ENCODE peak calls at places on chromosomes 11 and 22, in nine cellular contexts. L, Y, V, A, B, N, Q, U and J are unnamed samples.

GRCh38 chr11:36441610-36442208 is 68.4 kb downstream of the TRAF6 start:
- DNase-seq in L (no peak), Y (no peak), V (no peak), A (no peak), B (no peak), N (no peak), Q (no peak), U (no peak), J (no peak)

GRCh38 chr11:27557223-27557622 is 50.7 kb upstream of the LIN7C start:
- DNase-seq in L (no peak), Y (peak), V (no peak), A (no peak), B (no peak), N (no peak), Q (no peak), U (no peak), J (peak)

GRCh38 chr11:118241191-118242098 is 10.7 kb downstream of the MPZL3 start:
- DNase-seq in L (peak), Y (peak), V (no peak), A (peak), B (peak), N (peak), Q (no peak), U (no peak), J (no peak)

GRCh38 chr11:35236667-35237003 is 97.7 kb downstream of the CD44 start:
- DNase-seq in L (peak), Y (peak), V (no peak), A (no peak), B (no peak), N (no peak), Q (no peak), U (peak), J (peak)

GRCh38 chr11:10526974-10527918 is 13.7 kb downstream of the RNF141 start:
- DNase-seq in L (no peak), Y (peak), V (no peak), A (no peak), B (no peak), N (no peak), Q (no peak), U (peak), J (no peak)

GRCh38 chr22:37552560-37553163 is 7.6 kb upstream of the CDC42EP1 start:
- DNase-seq in L (peak), Y (peak), V (no peak), A (no peak), B (no peak), N (no peak), Q (no peak), U (peak), J (peak)

GRCh38 chr22:30159561-30160353 is 79.5 kb downstream of the HORMAD2 start:
- DNase-seq in L (peak), Y (peak), V (no peak), A (no peak), B (no peak), N (no peak), Q (no peak), U (peak), J (peak)

GRCh38 chr11:85795712-85796487 is 15.0 kb downstream of the SYTL2 start:
- DNase-seq in L (no peak), Y (no peak), V (no peak), A (no peak), B (no peak), N (no peak), Q (no peak), U (no peak), J (no peak)

GRCh38 chr11:97739892-97740782 is 1280.6 kb upstream of the CNTN5 start:
- DNase-seq in L (peak), Y (peak), V (no peak), A (no peak), B (no peak), N (no peak), Q (no peak), U (no peak), J (no peak)

GRCh38 chr11:71342951-71343827 is 90.8 kb upstream of the SHANK2 start:
- DNase-seq in L (peak), Y (peak), V (peak), A (no peak), B (no peak), N (no peak), Q (peak), U (peak), J (peak)

GRCh38 chr22:21094911-21095772 is 49.4 kb downstream of the LRRC74B start:
- DNase-seq in L (no peak), Y (no peak), V (no peak), A (no peak), B (no peak), N (no peak), Q (no peak), U (no peak), J (no peak)

GRCh38 chr22:16915711-16916110 is 90.5 kb upstream of the XKR3 start:
- DNase-seq in L (peak), Y (peak), V (no peak), A (no peak), B (no peak), N (no peak), Q (no peak), U (no peak), J (no peak)

GRCh38 chr11:15339302-15339701 is 224.6 kb downstream of the INSC start:
- DNase-seq in L (no peak), Y (no peak), V (no peak), A (no peak), B (no peak), N (no peak), Q (no peak), U (no peak), J (no peak)

GRCh38 chr22:37514526-37515051 is 4.6 kb downstream of the CARD10 start:
- DNase-seq in L (no peak), Y (no peak), V (no peak), A (no peak), B (no peak), N (no peak), Q (no peak), U (no peak), J (no peak)

GRCh38 chr11:119356349-119357031 is 10.0 kb upstream of the MFRP start:
- DNase-seq in L (no peak), Y (peak), V (peak), A (peak), B (peak), N (peak), Q (no peak), U (peak), J (peak)

GRCh38 chr11:35615911-35616900 is 2.1 kb upstream of the FJX1 start:
- DNase-seq in L (peak), Y (peak), V (no peak), A (peak), B (no peak), N (no peak), Q (no peak), U (peak), J (peak)

GRCh38 chr11:22477312-22477711 is 139.1 kb downstream of the SLC17A6 start:
- DNase-seq in L (no peak), Y (peak), V (no peak), A (no peak), B (no peak), N (no peak), Q (no peak), U (no peak), J (no peak)

GRCh38 chr11:120115272-120116000 is 22.5 kb downstream of the TRIM29 start:
- DNase-seq in L (no peak), Y (peak), V (no peak), A (no peak), B (no peak), N (no peak), Q (no peak), U (no peak), J (no peak)

GRCh38 chr11:66559141-66559861 is 9.1 kb downstream of the CTSF start:
- DNase-seq in L (no peak), Y (peak), V (peak), A (no peak), B (peak), N (no peak), Q (no peak), U (no peak), J (peak)

GRCh38 chr11:67120881-67121710 is 2.0 kb downstream of the KDM2A start:
- DNase-seq in L (peak), Y (peak), V (no peak), A (no peak), B (no peak), N (no peak), Q (no peak), U (peak), J (peak)

GRCh38 chr22:33785283-33785991 is 134.8 kb downstream of the LARGE1 start:
- DNase-seq in L (peak), Y (peak), V (no peak), A (no peak), B (no peak), N (no peak), Q (no peak), U (no peak), J (peak)

GRCh38 chr11:70191495-70192140 is 11.5 kb upstream of the FADD start:
- DNase-seq in L (peak), Y (peak), V (peak), A (no peak), B (peak), N (peak), Q (peak), U (peak), J (peak)

GRCh38 chr22:30309981-30310672 is 16.6 kb downstream of the TBC1D10A start:
- DNase-seq in L (no peak), Y (peak), V (no peak), A (no peak), B (no peak), N (no peak), Q (no peak), U (no peak), J (peak)

GRCh38 chr22:17984114-17984513 is 40.2 kb downstream of the MICAL3 start:
- DNase-seq in L (peak), Y (peak), V (no peak), A (no peak), B (no peak), N (no peak), Q (no peak), U (no peak), J (no peak)

GRCh38 chr11:94731921-94732601 is 36.1 kb upstream of the AMOTL1 start:
- DNase-seq in L (peak), Y (peak), V (no peak), A (no peak), B (no peak), N (no peak), Q (no peak), U (peak), J (peak)

GRCh38 chr11:90646706-90647105 is 423.9 kb upstream of the CHORDC1 start:
- DNase-seq in L (no peak), Y (no peak), V (no peak), A (no peak), B (no peak), N (no peak), Q (no peak), U (no peak), J (no peak)

GRCh38 chr11:110089617-110090282 is 3.4 kb upstream of the ZC3H12C start:
- DNase-seq in L (no peak), Y (no peak), V (no peak), A (no peak), B (no peak), N (no peak), Q (no peak), U (no peak), J (no peak)

GRCh38 chr22:39683639-39684038 is 113.1 kb downstream of the CACNA1I start:
- DNase-seq in L (no peak), Y (no peak), V (no peak), A (no peak), B (no peak), N (no peak), Q (no peak), U (no peak), J (no peak)

GRCh38 chr11:44811841-44812448 is 85.2 kb downstream of the TSPAN18 start:
- DNase-seq in L (no peak), Y (no peak), V (no peak), A (no peak), B (no peak), N (no peak), Q (no peak), U (no peak), J (no peak)

GRCh38 chr11:76807206-76807875 is 24.2 kb downstream of the TSKU start:
- DNase-seq in L (peak), Y (peak), V (peak), A (peak), B (peak), N (peak), Q (peak), U (peak), J (peak)

GRCh38 chr11:64545605-64546004 is 45.4 kb upstream of the SLC22A12 start:
- DNase-seq in L (peak), Y (peak), V (no peak), A (no peak), B (no peak), N (no peak), Q (no peak), U (peak), J (peak)

GRCh38 chr11:111097191-111097590 is 148.3 kb upstream of the POU2AF2 start:
- DNase-seq in L (peak), Y (no peak), V (no peak), A (no peak), B (no peak), N (no peak), Q (peak), U (peak), J (no peak)

GRCh38 chr11:46386674-46387073 is 4.9 kb downstream of the CHRM4 start:
- DNase-seq in L (peak), Y (peak), V (no peak), A (no peak), B (no peak), N (no peak), Q (no peak), U (peak), J (no peak)

GRCh38 chr11:82862379-82862778 is 37.9 kb downstream of the PRCP start:
- DNase-seq in L (no peak), Y (no peak), V (no peak), A (no peak), B (no peak), N (no peak), Q (no peak), U (no peak), J (no peak)

GRCh38 chr22:23278883-23279675 is 98.8 kb downstream of the BCR start:
- DNase-seq in L (no peak), Y (peak), V (no peak), A (peak), B (no peak), N (no peak), Q (no peak), U (no peak), J (peak)

GRCh38 chr11:132463941-132464340 is 1068.4 kb downstream of the OPCML start:
- DNase-seq in L (no peak), Y (peak), V (no peak), A (no peak), B (no peak), N (no peak), Q (no peak), U (no peak), J (peak)